ENCODE peak calls at places on chromosomes 1 and 21, in ten cellular contexts. N, U, Y, K, R, X, C, S, G and M are unnamed samples.

GRCh38 chr1:111366256-111366655 is 61.3 kb downstream of the OVGP1 start:
- DNase-seq in N (no peak), U (no peak), Y (peak; percentile 7), K (peak; percentile 30), R (no peak), X (no peak), C (no peak), S (no peak), G (no peak), M (no peak)

GRCh38 chr1:17098440-17099317 is 20.6 kb downstream of the PADI2 start:
- DNase-seq in N (no peak), U (no peak), Y (no peak), K (no peak), R (no peak), X (no peak), C (no peak), S (no peak), G (peak; percentile 42), M (no peak)

GRCh38 chr1:25906644-25907300 is 553 bp upstream of the STMN1 start:
- DNase-seq in N (no peak), U (peak; percentile 43), Y (no peak), K (no peak), R (no peak), X (no peak), C (no peak), S (no peak), G (peak; percentile 72), M (peak; percentile 28)

GRCh38 chr1:63902844-63903589 is 129.2 kb downstream of the ROR1 start:
- DNase-seq in N (no peak), U (no peak), Y (no peak), K (no peak), R (no peak), X (no peak), C (no peak), S (no peak), G (no peak), M (no peak)

GRCh38 chr1:26351591-26352337 is 2.2 kb downstream of the CRYBG2 start:
- DNase-seq in N (no peak), U (no peak), Y (no peak), K (peak; percentile 83), R (no peak), X (no peak), C (no peak), S (no peak), G (peak; percentile 83), M (no peak)

GRCh38 chr1:228015276-228016180 is 8.7 kb downstream of the WNT3A start:
- DNase-seq in N (peak; percentile 87), U (no peak), Y (peak; percentile 8), K (peak; percentile 42), R (no peak), X (peak; percentile 1), C (no peak), S (no peak), G (peak; percentile 0), M (no peak)

GRCh38 chr21:37074195-37074510 is 1.1 kb downstream of the TTC3 start:
- DNase-seq in N (no peak), U (peak; percentile 26), Y (no peak), K (no peak), R (no peak), X (no peak), C (no peak), S (no peak), G (peak; percentile 39), M (no peak)

GRCh38 chr1:211920141-211920572 is 89.6 kb upstream of the LPGAT1 start:
- DNase-seq in N (no peak), U (no peak), Y (peak; percentile 73), K (no peak), R (no peak), X (no peak), C (no peak), S (no peak), G (no peak), M (no peak)

GRCh38 chr1:206684003-206684402 is 702 bp upstream of the MAPKAPK2 start:
- DNase-seq in N (no peak), U (no peak), Y (no peak), K (no peak), R (no peak), X (no peak), C (no peak), S (no peak), G (no peak), M (no peak)

GRCh38 chr1:26677306-26678115 is 18.3 kb upstream of the ARID1A start:
- DNase-seq in N (peak; percentile 75), U (peak; percentile 78), Y (no peak), K (peak; percentile 67), R (peak; percentile 37), X (no peak), C (peak; percentile 93), S (no peak), G (peak; percentile 77), M (peak; percentile 93)

GRCh38 chr1:214500349-214501055 is 50.9 kb downstream of the PTPN14 start:
- DNase-seq in N (no peak), U (no peak), Y (no peak), K (no peak), R (no peak), X (peak; percentile 50), C (no peak), S (no peak), G (peak; percentile 81), M (no peak)

GRCh38 chr1:15703562-15703961 is 19.4 kb downstream of the PLEKHM2 start:
- DNase-seq in N (peak; percentile 71), U (no peak), Y (peak; percentile 78), K (peak; percentile 83), R (peak; percentile 66), X (peak; percentile 72), C (peak; percentile 36), S (no peak), G (peak; percentile 54), M (peak; percentile 55)

GRCh38 chr1:165355977-165356811 is at the start of gene LMX1A:
- DNase-seq in N (no peak), U (no peak), Y (no peak), K (no peak), R (no peak), X (no peak), C (peak; percentile 43), S (no peak), G (peak; percentile 68), M (peak; percentile 20)

GRCh38 chr1:153353226-153353947 is 4.3 kb upstream of the S100A9 start:
- DNase-seq in N (peak; percentile 48), U (peak; percentile 33), Y (no peak), K (peak; percentile 3), R (no peak), X (no peak), C (no peak), S (no peak), G (peak; percentile 39), M (peak; percentile 34)

GRCh38 chr1:165241321-165241720 is 115.2 kb downstream of the LMX1A start:
- DNase-seq in N (no peak), U (no peak), Y (no peak), K (no peak), R (no peak), X (no peak), C (no peak), S (no peak), G (no peak), M (no peak)

GRCh38 chr1:226063362-226064167 is 1.0 kb downstream of the H3-3A start:
- DNase-seq in N (no peak), U (peak; percentile 61), Y (no peak), K (peak; percentile 26), R (peak; percentile 29), X (no peak), C (peak; percentile 65), S (no peak), G (peak; percentile 73), M (peak; percentile 71)

GRCh38 chr21:38831526-38832467 is 26.1 kb downstream of the ETS2 start:
- DNase-seq in N (peak; percentile 72), U (no peak), Y (peak; percentile 88), K (peak; percentile 82), R (peak; percentile 29), X (peak; percentile 93), C (peak; percentile 40), S (no peak), G (peak; percentile 26), M (no peak)

GRCh38 chr1:205800973-205801703 is 11.9 kb downstream of the SLC41A1 start:
- DNase-seq in N (no peak), U (no peak), Y (no peak), K (no peak), R (no peak), X (no peak), C (no peak), S (no peak), G (no peak), M (no peak)

GRCh38 chr1:116877369-116877768 is 32.3 kb upstream of the PTGFRN start:
- DNase-seq in N (no peak), U (no peak), Y (no peak), K (no peak), R (no peak), X (no peak), C (no peak), S (no peak), G (no peak), M (no peak)